ENCODE peak calls at places on chromosome 18, in eight cellular contexts. E is WTC11; X is CD8-positive, alpha-beta T cell; P is psoas muscle; L is progenitor cell of endocrine pancreas; Y is fibroblast of villous mesenchyme; G is HepG2; I is GM06990. T is an unnamed sample.

GRCh38 chr18:12374398-12374797 is 2.6 kb downstream of the AFG3L2 start:
- DNase-seq in Y (no peak), X (no peak), I (no peak), G (no peak), P (no peak), E (no peak), L (no peak), T (no peak)

GRCh38 chr18:44107187-44107586 is 573.5 kb upstream of the SETBP1 start:
- DNase-seq in I (no peak), Y (no peak), E (no peak), G (no peak), X (no peak), P (no peak), L (no peak), T (no peak)

GRCh38 chr18:21632393-21632792 is 20.3 kb downstream of the SNRPD1 start:
- DNase-seq in I (no peak), P (no peak), L (no peak), G (no peak), E (no peak), Y (peak; percentile 21), X (no peak), T (no peak)

GRCh38 chr18:75154259-75154658 is 54.7 kb downstream of the PTGR3 start:
- DNase-seq in L (no peak), X (no peak), Y (no peak), G (no peak), I (no peak), E (no peak), P (no peak), T (no peak)

GRCh38 chr18:7568426-7568825 is 1.3 kb downstream of the PTPRM start:
- DNase-seq in G (peak; percentile 33), Y (peak; percentile 16), X (no peak), P (peak; percentile 45), E (peak; percentile 70), I (peak; percentile 3), L (peak; percentile 79), T (no peak)

GRCh38 chr18:5825663-5826062 is 69.7 kb downstream of the TMEM200C start:
- DNase-seq in L (no peak), E (no peak), X (no peak), P (no peak), I (no peak), G (no peak), Y (no peak), T (no peak)

GRCh38 chr18:79479761-79480161 is 84.0 kb downstream of the NFATC1 start:
- DNase-seq in G (no peak), Y (no peak), P (peak; percentile 9), L (no peak), I (no peak), E (no peak), X (no peak), T (no peak)

GRCh38 chr18:23825496-23825895 is 136.2 kb downstream of the LAMA3 start:
- DNase-seq in Y (peak; percentile 7), G (no peak), P (no peak), I (no peak), L (no peak), E (no peak), X (no peak), T (no peak)

GRCh38 chr18:22223263-22223960 is 54.0 kb downstream of the GATA6 start:
- DNase-seq in G (peak; percentile 36), E (peak; percentile 21), I (no peak), Y (peak; percentile 44), L (no peak), P (peak; percentile 85), X (no peak), T (no peak)

GRCh38 chr18:48962857-48963554 is 12.2 kb upstream of the SMAD7 start:
- DNase-seq in Y (no peak), E (no peak), I (no peak), X (no peak), G (no peak), L (no peak), P (no peak), T (no peak)
- TF ChIP-seq CTCF in Y (no peak), E (no peak), I (no peak), X (no peak), G (no peak), L (no peak), P (no peak), T (no peak)

GRCh38 chr18:67194886-67195285 is 321.6 kb downstream of the DSEL start:
- DNase-seq in I (no peak), G (no peak), P (no peak), X (no peak), L (no peak), E (no peak), Y (no peak), T (no peak)

GRCh38 chr18:67200665-67201064 is 315.9 kb downstream of the DSEL start:
- DNase-seq in Y (no peak), I (no peak), P (no peak), E (no peak), G (no peak), X (no peak), L (no peak), T (no peak)

DNA sequence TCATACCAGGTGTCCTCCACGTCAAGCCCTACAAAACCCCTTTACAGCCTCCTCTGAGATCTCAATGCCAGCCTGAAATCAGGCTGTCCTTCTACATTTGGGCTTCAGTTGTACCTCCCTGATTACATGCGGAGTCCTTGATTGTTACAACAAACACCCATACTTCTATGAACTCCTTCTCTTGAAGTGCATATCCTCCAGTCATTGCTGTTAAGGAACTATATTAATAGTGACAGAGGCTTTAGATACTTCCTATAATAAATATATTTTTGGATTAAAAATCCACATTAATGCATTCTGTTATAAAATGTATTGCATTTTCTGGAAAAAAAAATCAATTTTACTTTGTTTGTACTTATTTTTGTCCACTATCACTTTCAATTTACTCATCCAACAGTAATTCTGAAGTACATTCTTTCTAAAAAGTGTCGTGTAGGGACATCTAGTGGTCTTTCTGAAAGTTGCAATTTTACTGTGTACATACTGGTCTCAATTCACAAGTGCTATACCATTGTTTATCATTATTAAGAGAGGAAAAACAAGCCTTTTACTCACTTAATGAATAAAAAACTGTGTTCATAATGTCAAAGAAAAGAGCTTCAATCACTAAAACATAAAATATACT is 316.4 kb downstream of the DSEL start:
- DNase-seq in X (no peak), I (peak; percentile 3), G (peak; percentile 53), Y (peak; percentile 65), P (no peak), L (no peak), E (no peak), T (no peak)
- TF ChIP-seq CTCF in X (peak; percentile 68), I (peak; percentile 42), G (peak; percentile 66), Y (peak; percentile 64), P (peak; percentile 58), L (peak; percentile 78), E (peak; percentile 50), T (peak; percentile 60)

GRCh38 chr18:50662177-50662576 is 102.3 kb downstream of the MAPK4 start:
- DNase-seq in P (no peak), G (peak; percentile 21), I (no peak), X (no peak), L (no peak), Y (no peak), E (no peak), T (peak; percentile 43)
- TF ChIP-seq CTCF in P (peak; percentile 31), G (peak; percentile 63), I (peak; percentile 64), X (no peak), L (peak; percentile 60), Y (peak; percentile 26), E (peak; percentile 70), T (peak; percentile 70)

DNA sequence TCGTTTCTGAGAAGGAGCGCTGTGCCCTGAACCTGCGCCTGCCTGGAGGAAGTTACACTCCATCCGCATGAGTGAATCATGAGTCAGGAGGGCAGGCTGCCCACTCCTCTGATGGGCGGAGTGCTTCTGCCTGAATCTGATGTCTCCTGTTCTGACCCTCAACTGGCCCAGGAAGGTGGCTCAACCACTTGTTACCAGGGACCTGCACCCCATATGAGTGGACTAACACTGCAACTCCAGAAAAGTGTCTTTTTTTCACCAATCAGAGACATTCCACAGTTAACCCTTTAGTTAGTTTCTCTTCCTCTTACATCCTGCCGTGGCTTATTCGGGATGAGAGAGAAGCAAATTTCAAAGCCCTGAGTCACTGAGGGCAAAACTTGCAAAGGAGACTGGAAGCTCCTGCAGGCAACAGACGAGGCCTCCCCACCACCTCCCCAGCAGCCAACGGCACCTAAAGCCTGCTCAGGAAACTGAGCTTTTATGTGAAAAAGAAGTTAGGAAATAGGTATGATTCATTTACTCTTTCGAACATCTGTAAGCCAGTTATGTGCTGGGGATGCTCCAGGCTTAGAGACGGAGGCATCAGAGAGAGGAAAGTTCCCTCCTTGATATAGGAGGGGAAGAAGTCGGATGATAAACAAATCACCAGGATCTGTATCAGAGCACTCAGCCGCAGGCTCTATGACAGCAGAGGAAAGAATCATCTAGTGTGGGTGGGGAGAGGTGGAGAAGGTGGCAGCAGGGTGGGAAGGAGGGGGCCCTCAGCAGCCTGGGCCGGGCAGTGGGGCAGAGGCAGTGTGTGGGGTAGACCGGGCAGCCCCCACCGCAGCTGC is 31.0 kb downstream of the MBP start:
- DNase-seq in G (no peak), L (no peak), P (peak; percentile 92), Y (peak; percentile 98), I (peak; percentile 65), X (peak; percentile 54), E (no peak), T (peak; percentile 99)
- TF ChIP-seq CTCF in G (no peak), L (no peak), P (no peak), Y (no peak), I (no peak), X (no peak), E (no peak), T (no peak)

DNA sequence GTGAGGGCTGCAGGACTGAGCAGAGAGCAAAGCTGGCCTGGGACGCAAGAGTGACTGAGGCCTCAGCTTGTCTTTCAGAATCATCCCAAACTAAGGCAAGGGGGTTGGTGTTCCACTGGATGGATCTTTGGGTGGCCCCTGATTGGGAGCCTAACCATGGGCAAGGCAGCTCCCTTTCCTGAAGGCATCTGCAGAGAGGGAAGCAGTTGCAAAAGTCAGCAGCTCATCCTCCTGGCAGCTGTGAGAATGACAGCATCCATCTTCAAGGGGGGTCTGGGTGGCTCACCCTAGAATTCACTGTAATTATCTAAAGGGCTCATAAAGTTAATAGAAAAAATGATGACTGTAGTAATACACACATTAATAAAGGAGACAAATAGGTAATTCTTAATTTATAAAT is 46.5 kb upstream of the RAB31 start:
- DNase-seq in L (no peak), G (no peak), P (no peak), X (no peak), Y (peak; percentile 33), E (no peak), I (no peak), T (no peak)
- TF ChIP-seq CTCF in L (no peak), G (peak; percentile 35), P (no peak), X (no peak), Y (peak; percentile 51), E (no peak), I (peak; percentile 24), T (no peak)

T was measured in HL-60.